ENCODE peak calls at places on chromosomes 16 and 17, in five cellular contexts. One of them, this sample, is unnamed.

GRCh38 chr17:44965491-44966234 is 2.4 kb downstream of the C1QL1 start:
- DNase-seq in breast epithelium: no peak
- DNase-seq in suprapubic skin: no peak
- DNase-seq in stomach: no peak
- DNase-seq in prostate gland: no peak
- DNase-seq in this sample: no peak

GRCh38 chr17:16649585-16649984 is 4.1 kb downstream of the ZNF624 start:
- DNase-seq in breast epithelium: no peak
- DNase-seq in suprapubic skin: no peak
- DNase-seq in stomach: no peak
- DNase-seq in prostate gland: no peak
- DNase-seq in this sample: no peak

GRCh38 chr17:48711128-48711527 is 11.2 kb downstream of the PRAC1 start:
- DNase-seq in breast epithelium: no peak
- DNase-seq in suprapubic skin: no peak
- DNase-seq in stomach: no peak
- DNase-seq in prostate gland: no peak
- DNase-seq in this sample: no peak

GRCh38 chr16:47299587-47299986 is 155.8 kb upstream of the NETO2 start:
- DNase-seq in breast epithelium: no peak
- DNase-seq in suprapubic skin: no peak
- DNase-seq in stomach: no peak
- DNase-seq in prostate gland: no peak
- DNase-seq in this sample: no peak

GRCh38 chr17:81524063-81524864 is 3.9 kb upstream of the FSCN2 start:
- DNase-seq in breast epithelium: no peak
- DNase-seq in suprapubic skin: no peak
- DNase-seq in stomach: no peak
- DNase-seq in prostate gland: no peak
- DNase-seq in this sample: no peak

GRCh38 chr17:79851461-79851817 is 12.2 kb upstream of the CBX4 start:
- DNase-seq in breast epithelium: no peak
- DNase-seq in suprapubic skin: no peak
- DNase-seq in stomach: peak; percentile 81
- DNase-seq in prostate gland: peak; percentile 71
- DNase-seq in this sample: no peak

GRCh38 chr17:47801176-47801765 is 20.3 kb downstream of the OSBPL7 start:
- DNase-seq in breast epithelium: no peak
- DNase-seq in suprapubic skin: peak; percentile 9
- DNase-seq in stomach: peak; percentile 10
- DNase-seq in prostate gland: no peak
- DNase-seq in this sample: no peak

GRCh38 chr16:10511829-10512228 is 68.6 kb downstream of the EMP2 start:
- DNase-seq in breast epithelium: no peak
- DNase-seq in suprapubic skin: no peak
- DNase-seq in stomach: no peak
- DNase-seq in prostate gland: no peak
- DNase-seq in this sample: no peak

GRCh38 chr17:65345261-65346060 is 208.3 kb downstream of the RGS9 start:
- DNase-seq in breast epithelium: no peak
- DNase-seq in suprapubic skin: no peak
- DNase-seq in stomach: no peak
- DNase-seq in prostate gland: no peak
- DNase-seq in this sample: no peak

GRCh38 chr17:65362826-65363225 is 198.6 kb downstream of the AXIN2 start:
- DNase-seq in breast epithelium: no peak
- DNase-seq in suprapubic skin: no peak
- DNase-seq in stomach: no peak
- DNase-seq in prostate gland: no peak
- DNase-seq in this sample: no peak

GRCh38 chr17:82930924-82931695 is 91.3 kb upstream of the ZNF750 start:
- DNase-seq in breast epithelium: no peak
- DNase-seq in suprapubic skin: no peak
- DNase-seq in stomach: peak; percentile 17
- DNase-seq in prostate gland: no peak
- DNase-seq in this sample: no peak

GRCh38 chr17:9700136-9700535 is 54.8 kb downstream of the USP43 start:
- DNase-seq in breast epithelium: no peak
- DNase-seq in suprapubic skin: no peak
- DNase-seq in stomach: no peak
- DNase-seq in prostate gland: no peak
- DNase-seq in this sample: no peak

GRCh38 chr17:74807925-74808324 is 31.8 kb upstream of the NAT9 start:
- DNase-seq in breast epithelium: no peak
- DNase-seq in suprapubic skin: no peak
- DNase-seq in stomach: no peak
- DNase-seq in prostate gland: no peak
- DNase-seq in this sample: no peak

GRCh38 chr16:84052071-84052622 is 9.6 kb upstream of the SLC38A8 start:
- DNase-seq in breast epithelium: no peak
- DNase-seq in suprapubic skin: peak; percentile 40
- DNase-seq in stomach: no peak
- DNase-seq in prostate gland: no peak
- DNase-seq in this sample: no peak
- TF ChIP-seq POLR2AphosphoS5 in breast epithelium: no peak
- TF ChIP-seq POLR2AphosphoS5 in suprapubic skin: no peak
- TF ChIP-seq POLR2AphosphoS5 in stomach: no peak
- TF ChIP-seq POLR2AphosphoS5 in prostate gland: no peak
- TF ChIP-seq POLR2AphosphoS5 in this sample: no peak

GRCh38 chr17:63703029-63703428 is 3.1 kb upstream of the LIMD2 start:
- DNase-seq in breast epithelium: no peak
- DNase-seq in suprapubic skin: no peak
- DNase-seq in stomach: no peak
- DNase-seq in prostate gland: no peak
- DNase-seq in this sample: no peak

GRCh38 chr17:63704259-63704576 is 4.3 kb upstream of the LIMD2 start:
- DNase-seq in breast epithelium: no peak
- DNase-seq in suprapubic skin: no peak
- DNase-seq in stomach: no peak
- DNase-seq in prostate gland: no peak
- DNase-seq in this sample: no peak

GRCh38 chr17:63702616-63703015 is 2.7 kb upstream of the LIMD2 start:
- DNase-seq in breast epithelium: no peak
- DNase-seq in suprapubic skin: no peak
- DNase-seq in stomach: no peak
- DNase-seq in prostate gland: no peak
- DNase-seq in this sample: no peak

GRCh38 chr17:63704836-63705235 is 4.9 kb upstream of the LIMD2 start:
- DNase-seq in breast epithelium: no peak
- DNase-seq in suprapubic skin: no peak
- DNase-seq in stomach: no peak
- DNase-seq in prostate gland: no peak
- DNase-seq in this sample: no peak

GRCh38 chr17:63703556-63704258 is 3.8 kb upstream of the LIMD2 start:
- DNase-seq in breast epithelium: no peak
- DNase-seq in suprapubic skin: no peak
- DNase-seq in stomach: no peak
- DNase-seq in prostate gland: no peak
- DNase-seq in this sample: no peak
- H3K4me3 ChIP-seq in breast epithelium: no peak overlapping the region
- H3K4me3 ChIP-seq in suprapubic skin: no peak overlapping the region
- H3K4me3 ChIP-seq in stomach: no peak overlapping the region
- H3K4me3 ChIP-seq in prostate gland: no peak overlapping the region
- H3K4me3 ChIP-seq in this sample: no peak overlapping the region

GRCh38 chr17:76367647-76368046 is 13.9 kb upstream of the PRPSAP1 start:
- DNase-seq in breast epithelium: no peak
- DNase-seq in suprapubic skin: no peak
- DNase-seq in stomach: no peak
- DNase-seq in prostate gland: no peak
- DNase-seq in this sample: no peak

GRCh38 chr17:76368545-76368944 is 14.8 kb upstream of the PRPSAP1 start:
- DNase-seq in breast epithelium: no peak
- DNase-seq in suprapubic skin: no peak
- DNase-seq in stomach: no peak
- DNase-seq in prostate gland: no peak
- DNase-seq in this sample: peak; percentile 96

GRCh38 chr17:76371656-76372628 is 12.5 kb upstream of the SPHK1 start:
- DNase-seq in breast epithelium: no peak
- DNase-seq in suprapubic skin: no peak
- DNase-seq in stomach: no peak
- DNase-seq in prostate gland: no peak
- DNase-seq in this sample: no peak

GRCh38 chr17:76369804-76370203 is 14.6 kb upstream of the SPHK1 start:
- DNase-seq in breast epithelium: no peak
- DNase-seq in suprapubic skin: no peak
- DNase-seq in stomach: no peak
- DNase-seq in prostate gland: no peak
- DNase-seq in this sample: no peak

GRCh38 chr17:76370261-76370993 is 14.0 kb upstream of the SPHK1 start:
- DNase-seq in breast epithelium: peak; percentile 87
- DNase-seq in suprapubic skin: peak; percentile 88
- DNase-seq in stomach: peak; percentile 47
- DNase-seq in prostate gland: peak; percentile 29
- DNase-seq in this sample: no peak
- TF ChIP-seq POLR2AphosphoS5 in breast epithelium: peak; percentile 72
- TF ChIP-seq POLR2AphosphoS5 in suprapubic skin: no peak
- TF ChIP-seq POLR2AphosphoS5 in stomach: peak; percentile 41
- TF ChIP-seq POLR2AphosphoS5 in prostate gland: peak; percentile 27
- TF ChIP-seq POLR2AphosphoS5 in this sample: no peak

GRCh38 chr17:42249681-42250446 is 26.3 kb downstream of the STAT5B start:
- DNase-seq in breast epithelium: no peak
- DNase-seq in suprapubic skin: no peak
- DNase-seq in stomach: no peak
- DNase-seq in prostate gland: no peak
- DNase-seq in this sample: no peak
- H3K4me3 ChIP-seq in breast epithelium: no peak overlapping the region
- H3K4me3 ChIP-seq in suprapubic skin: no peak overlapping the region
- H3K4me3 ChIP-seq in stomach: no peak overlapping the region
- H3K4me3 ChIP-seq in prostate gland: no peak overlapping the region
- H3K4me3 ChIP-seq in this sample: no peak overlapping the region

DNA sequence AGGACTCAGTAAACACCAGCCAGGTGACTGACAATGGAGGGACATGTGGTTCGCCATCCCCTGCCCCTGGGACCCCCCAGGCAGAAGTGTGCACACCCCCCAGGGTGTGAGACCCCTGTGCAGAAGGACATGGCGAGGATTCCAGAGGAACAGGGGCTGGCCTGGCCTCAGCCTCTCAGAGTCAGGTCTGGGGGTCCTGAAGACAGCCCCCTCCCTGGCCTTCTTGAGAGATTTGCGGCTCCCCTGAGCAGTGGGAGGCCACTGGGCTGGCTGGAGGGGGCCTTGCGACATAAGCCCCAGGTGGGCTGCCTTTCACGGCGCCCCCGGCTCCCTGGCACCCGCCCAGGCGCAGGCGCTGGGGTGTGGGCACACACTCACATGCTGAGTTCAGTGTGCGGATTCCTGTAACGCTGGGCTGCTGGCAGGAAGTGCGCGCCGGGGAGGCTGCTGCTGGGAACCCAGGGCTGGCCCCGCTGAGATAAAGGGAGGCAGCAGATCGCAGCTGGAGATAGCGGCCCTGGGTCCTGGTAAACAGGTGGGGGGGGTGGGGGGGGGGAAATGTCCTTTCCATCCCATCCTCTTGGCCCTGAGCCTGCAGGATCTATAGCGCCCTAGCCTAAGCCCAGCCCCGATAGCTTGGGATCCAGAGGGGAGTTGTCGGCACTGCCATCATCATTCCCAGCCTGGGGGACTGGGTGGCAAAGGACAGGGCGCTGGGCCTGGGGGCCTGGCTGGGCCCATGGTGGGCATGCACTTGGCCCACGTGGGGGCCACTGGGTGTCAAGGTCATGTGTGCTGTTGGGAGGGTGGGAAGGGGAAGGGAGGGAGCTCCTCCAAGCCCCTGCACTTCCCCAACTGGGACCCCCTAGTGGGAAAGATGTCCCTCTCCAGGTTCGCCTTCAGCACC is 27.1 kb downstream of the TMEM235 start:
- DNase-seq in breast epithelium: no peak
- DNase-seq in suprapubic skin: no peak
- DNase-seq in stomach: peak; percentile 63
- DNase-seq in prostate gland: no peak
- DNase-seq in this sample: no peak
- TF ChIP-seq POLR2AphosphoS5 in breast epithelium: peak; percentile 48
- TF ChIP-seq POLR2AphosphoS5 in suprapubic skin: no peak
- TF ChIP-seq POLR2AphosphoS5 in stomach: peak; percentile 60
- TF ChIP-seq POLR2AphosphoS5 in prostate gland: no peak
- TF ChIP-seq POLR2AphosphoS5 in this sample: no peak

GRCh38 chr16:57844416-57845030 is 42.2 kb upstream of the KIFC3 start:
- DNase-seq in breast epithelium: no peak
- DNase-seq in suprapubic skin: no peak
- DNase-seq in stomach: no peak
- DNase-seq in prostate gland: no peak
- DNase-seq in this sample: no peak
- H3K4me3 ChIP-seq in breast epithelium: no peak overlapping the region
- H3K4me3 ChIP-seq in suprapubic skin: no peak overlapping the region
- H3K4me3 ChIP-seq in stomach: no peak overlapping the region
- H3K4me3 ChIP-seq in prostate gland: no peak overlapping the region
- H3K4me3 ChIP-seq in this sample: peak overlapping the region; percentile 64

GRCh38 chr16:88616320-88616719 is 22.1 kb upstream of the IL17C start:
- DNase-seq in breast epithelium: peak; percentile 70
- DNase-seq in suprapubic skin: no peak
- DNase-seq in stomach: peak; percentile 98
- DNase-seq in prostate gland: peak; percentile 91
- DNase-seq in this sample: no peak
- TF ChIP-seq POLR2AphosphoS5 in breast epithelium: no peak
- TF ChIP-seq POLR2AphosphoS5 in suprapubic skin: no peak
- TF ChIP-seq POLR2AphosphoS5 in stomach: peak; percentile 93
- TF ChIP-seq POLR2AphosphoS5 in prostate gland: peak; percentile 80
- TF ChIP-seq POLR2AphosphoS5 in this sample: no peak

DNA sequence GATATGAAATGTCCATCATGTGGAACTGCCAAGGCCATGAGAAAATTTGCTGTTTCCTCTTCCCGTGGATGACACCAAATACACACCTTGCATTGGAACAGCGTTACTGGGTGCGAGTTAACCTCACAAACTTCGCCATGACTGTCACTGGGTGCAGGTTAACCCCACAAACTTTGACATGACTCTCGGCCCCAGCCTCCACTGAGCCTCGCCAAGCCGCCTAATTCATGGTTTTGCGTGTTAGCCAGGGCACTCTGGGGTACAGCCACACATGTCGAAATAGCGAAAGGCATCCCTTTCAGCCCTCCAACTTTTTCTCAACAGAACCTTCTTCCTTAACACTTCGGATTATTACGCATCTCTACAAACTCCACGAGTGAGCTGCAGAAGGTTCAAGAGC is 10.6 kb upstream of the KCTD5 start:
- DNase-seq in breast epithelium: no peak
- DNase-seq in suprapubic skin: no peak
- DNase-seq in stomach: no peak
- DNase-seq in prostate gland: no peak
- DNase-seq in this sample: no peak
- H3K4me3 ChIP-seq in breast epithelium: peak overlapping the region; percentile 70
- H3K4me3 ChIP-seq in suprapubic skin: peak overlapping the region; percentile 70
- H3K4me3 ChIP-seq in stomach: no peak overlapping the region
- H3K4me3 ChIP-seq in prostate gland: peak overlapping the region; percentile 58
- H3K4me3 ChIP-seq in this sample: no peak overlapping the region

This sample was measured in SK-N-MC.